ENCODE peak calls at places on chromosome 7, in nine cellular contexts. B, W, T, D, X, K, J, A and F are unnamed samples.

GRCh38 chr7:156778668-156779067 is 114.3 kb downstream of the LMBR1 start:
- DNase-seq in B (no peak), W (no peak), T (no peak), D (no peak), X (no peak), K (no peak), J (no peak), A (no peak), F (no peak)

GRCh38 chr7:92613720-92614119 is 23.5 kb upstream of the FAM133B start:
- DNase-seq in B (no peak), W (no peak), T (no peak), D (no peak), X (no peak), K (no peak), J (no peak), A (no peak), F (no peak)

GRCh38 chr7:147298611-147299043 is 1182.0 kb downstream of the CNTNAP2 start:
- DNase-seq in B (no peak), W (no peak), T (no peak), D (no peak), X (no peak), K (no peak), J (no peak), A (no peak), F (no peak)

GRCh38 chr7:82805527-82805960 is 357.1 kb downstream of the PCLO start:
- DNase-seq in B (peak; percentile 28), W (peak; percentile 89), T (no peak), D (peak; percentile 45), X (no peak), K (peak; percentile 79), J (no peak), A (peak; percentile 13), F (no peak)

GRCh38 chr7:81439591-81439990 is 330.3 kb downstream of the HGF start:
- DNase-seq in B (no peak), W (no peak), T (no peak), D (no peak), X (no peak), K (no peak), J (no peak), A (no peak), F (no peak)

GRCh38 chr7:129739427-129739826 is 127.9 kb downstream of the NRF1 start:
- DNase-seq in B (no peak), W (peak; percentile 87), T (no peak), D (no peak), X (no peak), K (peak; percentile 18), J (no peak), A (no peak), F (no peak)

GRCh38 chr7:128938524-128939074 is 872 bp downstream of the IRF5 start:
- DNase-seq in B (no peak), W (no peak), T (peak; percentile 77), D (no peak), X (no peak), K (no peak), J (no peak), A (no peak), F (no peak)

GRCh38 chr7:94080551-94080950 is 76.4 kb upstream of the BET1 start:
- DNase-seq in B (no peak), W (no peak), T (no peak), D (no peak), X (no peak), K (no peak), J (no peak), A (no peak), F (no peak)

GRCh38 chr7:157888579-157888978 is 551.8 kb downstream of the DNAJB6 start:
- DNase-seq in B (no peak), W (no peak), T (peak; percentile 50), D (no peak), X (no peak), K (no peak), J (no peak), A (no peak), F (no peak)

GRCh38 chr7:50560865-50561351 is 4.3 kb downstream of the DDC start:
- DNase-seq in B (no peak), W (no peak), T (no peak), D (no peak), X (no peak), K (no peak), J (no peak), A (no peak), F (no peak)

GRCh38 chr7:148445260-148446044 is 145.1 kb upstream of the C7orf33 start:
- DNase-seq in B (no peak), W (no peak), T (no peak), D (no peak), X (no peak), K (no peak), J (no peak), A (no peak), F (no peak)

GRCh38 chr7:2732959-2733584 is 45.1 kb downstream of the AMZ1 start:
- DNase-seq in B (no peak), W (peak; percentile 84), T (peak; percentile 47), D (no peak), X (peak; percentile 77), K (peak; percentile 83), J (no peak), A (no peak), F (no peak)

GRCh38 chr7:90244565-90244908 is 437 bp upstream of the CFAP69 start:
- DNase-seq in B (no peak), W (no peak), T (no peak), D (no peak), X (no peak), K (no peak), J (no peak), A (no peak), F (no peak)

GRCh38 chr7:131354390-131354789 is 26.7 kb downstream of the MKLN1 start:
- DNase-seq in B (no peak), W (no peak), T (no peak), D (no peak), X (no peak), K (no peak), J (no peak), A (no peak), F (no peak)

GRCh38 chr7:154649015-154649414 is 353.9 kb downstream of the PAXIP1 start:
- DNase-seq in B (no peak), W (no peak), T (no peak), D (no peak), X (no peak), K (no peak), J (no peak), A (no peak), F (no peak)

GRCh38 chr7:150398108-150398964 is 19.2 kb downstream of the ZNF775 start:
- DNase-seq in B (no peak), W (no peak), T (peak; percentile 54), D (no peak), X (no peak), K (no peak), J (no peak), A (no peak), F (no peak)

GRCh38 chr7:699260-700170 is 27.0 kb upstream of the DNAAF5 start:
- DNase-seq in B (no peak), W (peak; percentile 80), T (peak; percentile 25), D (no peak), X (no peak), K (no peak), J (no peak), A (no peak), F (no peak)

GRCh38 chr7:128194533-128195282 is 46.4 kb upstream of the LEP start:
- DNase-seq in B (no peak), W (no peak), T (peak; percentile 14), D (no peak), X (no peak), K (no peak), J (no peak), A (no peak), F (no peak)

GRCh38 chr7:149883049-149883439 is 9.3 kb downstream of the ATP6V0E2 start:
- DNase-seq in B (no peak), W (no peak), T (no peak), D (no peak), X (no peak), K (no peak), J (no peak), A (no peak), F (no peak)

GRCh38 chr7:143519411-143520131 is 41.9 kb downstream of the TAS2R41 start:
- DNase-seq in B (no peak), W (peak; percentile 84), T (no peak), D (peak; percentile 57), X (no peak), K (peak; percentile 44), J (no peak), A (no peak), F (no peak)

GRCh38 chr7:32059289-32060045 is 10.7 kb downstream of the PDE1C start:
- DNase-seq in B (no peak), W (no peak), T (no peak), D (peak; percentile 22), X (no peak), K (peak; percentile 3), J (no peak), A (no peak), F (no peak)

GRCh38 chr7:80307251-80307856 is 172.7 kb downstream of the GNAI1 start:
- DNase-seq in B (no peak), W (peak; percentile 44), T (no peak), D (peak; percentile 36), X (no peak), K (peak; percentile 77), J (no peak), A (no peak), F (no peak)

GRCh38 chr7:101870361-101871062 is 53.1 kb downstream of the CUX1 start:
- DNase-seq in B (no peak), W (no peak), T (no peak), D (no peak), X (no peak), K (no peak), J (no peak), A (no peak), F (no peak)

GRCh38 chr7:1059200-1060091 is 15.1 kb downstream of the GPR146 start:
- DNase-seq in B (no peak), W (peak; percentile 66), T (no peak), D (no peak), X (no peak), K (peak; percentile 56), J (no peak), A (peak; percentile 69), F (no peak)

GRCh38 chr7:148556892-148557291 is 33.7 kb upstream of the C7orf33 start:
- DNase-seq in B (no peak), W (no peak), T (no peak), D (no peak), X (no peak), K (no peak), J (no peak), A (no peak), F (no peak)